ENCODE peak calls at places on chromosomes 6 and 20, in six cellular contexts. Q, H, C, N, Y and X are unnamed samples.

GRCh38 chr20:10527781-10528180 is 92.7 kb downstream of the SLX4IP start:
- DNase-seq in Q (no peak), H (no peak), N (no peak), C (no peak), Y (no peak), X (no peak)

GRCh38 chr20:55605594-55605993 is 399.7 kb downstream of the CBLN4 start:
- DNase-seq in N (no peak), Q (no peak), Y (no peak), H (no peak), C (no peak), X (no peak)

GRCh38 chr6:37109714-37110454 is 60.1 kb upstream of the PIM1 start:
- DNase-seq in Y (no peak), C (no peak), H (peak; percentile 56), Q (no peak), N (no peak), X (no peak)

GRCh38 chr6:22892452-22892851 is 323.1 kb downstream of the HDGFL1 start:
- DNase-seq in N (no peak), H (no peak), Y (no peak), C (no peak), Q (no peak), X (no peak)

GRCh38 chr6:165722022-165722421 is 59.0 kb upstream of the PDE10A start:
- DNase-seq in Y (no peak), N (no peak), C (no peak), Q (no peak), H (no peak), X (no peak)

GRCh38 chr6:166173292-166173951 is 5.8 kb upstream of the TBXT start:
- DNase-seq in Q (no peak), H (no peak), Y (peak; percentile 50), C (no peak), N (no peak), X (no peak)

GRCh38 chr6:25755496-25755895 is 954 bp downstream of the SLC17A4 start:
- DNase-seq in N (no peak), Q (no peak), H (no peak), Y (no peak), C (no peak), X (no peak)

GRCh38 chr6:46687619-46688097 is at the start of gene TDRD6:
- DNase-seq in Q (no peak), C (no peak), N (no peak), Y (no peak), H (no peak), X (no peak)

GRCh38 chr6:137978252-137978896 is 111.3 kb downstream of the TNFAIP3 start:
- DNase-seq in C (no peak), N (no peak), H (no peak), Y (no peak), Q (no peak), X (no peak)

GRCh38 chr20:4091332-4092135 is 76.2 kb upstream of the RNF24 start:
- DNase-seq in Y (peak; percentile 85), N (no peak), Q (peak; percentile 64), C (peak; percentile 19), H (peak; percentile 26), X (peak; percentile 78)